ENCODE peak calls at places on chromosomes 3 and 15, in six cellular contexts. L, Z, D, J, P and Q are unnamed samples.

GRCh38 chr3:98962189-98962930 is 60.9 kb upstream of the DCBLD2 start:
- DNase-seq in J (no peak), D (no peak), L (no peak), Z (no peak), P (no peak), Q (no peak)

GRCh38 chr3:155304394-155304793 is 10.9 kb upstream of the STRIT1 start:
- DNase-seq in P (no peak), J (no peak), Z (no peak), D (no peak), L (no peak), Q (no peak)

GRCh38 chr3:134034005-134034785 is 4.5 kb upstream of the SLCO2A1 start:
- DNase-seq in J (peak; percentile 10), L (no peak), P (no peak), D (no peak), Z (no peak), Q (no peak)

GRCh38 chr3:42031808-42032475 is 59.2 kb upstream of the TRAK1 start:
- DNase-seq in L (peak; percentile 80), P (no peak), J (peak; percentile 15), Z (no peak), D (no peak), Q (peak; percentile 24)

GRCh38 chr15:29364429-29365078 is 94.9 kb upstream of the NSMCE3 start:
- DNase-seq in P (no peak), J (no peak), Z (peak; percentile 44), L (peak; percentile 57), D (no peak), Q (no peak)

GRCh38 chr15:70802629-70803028 is 39.3 kb upstream of the UACA start:
- DNase-seq in Z (no peak), L (no peak), D (no peak), J (no peak), P (no peak), Q (no peak)

GRCh38 chr3:55489804-55490132 is 2.7 kb upstream of the WNT5A start:
- DNase-seq in L (peak; percentile 79), Z (peak; percentile 72), J (peak; percentile 44), P (peak; percentile 75), D (no peak), Q (no peak)

GRCh38 chr3:185693985-185694675 is 108.0 kb downstream of the SENP2 start:
- DNase-seq in P (no peak), D (no peak), L (no peak), Z (no peak), J (no peak), Q (no peak)

GRCh38 chr3:129827765-129828164 is 65.7 kb downstream of the TMCC1 start:
- DNase-seq in D (no peak), L (no peak), P (no peak), Z (no peak), J (no peak), Q (no peak)

GRCh38 chr3:126413693-126414080 is 19.0 kb downstream of the CFAP100 start:
- DNase-seq in Z (no peak), D (peak; percentile 8), J (no peak), P (no peak), L (no peak), Q (no peak)

GRCh38 chr3:58404396-58404795 is 29.2 kb downstream of the PDHB start:
- DNase-seq in D (no peak), L (no peak), Z (no peak), J (no peak), P (no peak), Q (no peak)

GRCh38 chr3:53026423-53027162 is 19.3 kb downstream of the SFMBT1 start:
- DNase-seq in D (no peak), L (no peak), P (no peak), J (no peak), Z (peak; percentile 71), Q (no peak)

GRCh38 chr3:115651599-115651998 is 28.3 kb downstream of the GAP43 start:
- DNase-seq in J (no peak), L (no peak), Z (no peak), P (no peak), D (no peak), Q (no peak)

GRCh38 chr3:195893516-195893915 is 14.8 kb downstream of the TNK2 start:
- DNase-seq in J (no peak), D (peak; percentile 85), P (no peak), L (no peak), Z (no peak), Q (no peak)

GRCh38 chr15:70036585-70037343 is 61.0 kb downstream of the TLE3 start:
- DNase-seq in L (no peak), P (peak; percentile 73), Z (no peak), J (no peak), D (no peak), Q (no peak)

GRCh38 chr3:194023501-194024280 is 112.3 kb upstream of the HES1 start:
- DNase-seq in L (no peak), P (peak; percentile 31), Z (no peak), D (no peak), J (no peak), Q (no peak)

GRCh38 chr3:187878776-187879524 is 133.7 kb upstream of the BCL6 start:
- DNase-seq in Z (no peak), L (no peak), D (no peak), P (peak; percentile 19), J (no peak), Q (no peak)

GRCh38 chr3:150384517-150385212 is 23.4 kb upstream of the TSC22D2 start:
- DNase-seq in Z (peak; percentile 86), D (no peak), P (no peak), L (peak; percentile 55), J (no peak), Q (no peak)

GRCh38 chr3:194556086-194557056 is 69.6 kb upstream of the ATP13A3 start:
- DNase-seq in J (no peak), D (no peak), L (no peak), P (peak; percentile 46), Z (no peak), Q (no peak)

GRCh38 chr15:39282663-39283208 is 298.1 kb upstream of the THBS1 start:
- DNase-seq in Z (no peak), J (no peak), D (no peak), L (no peak), P (no peak), Q (no peak)

GRCh38 chr15:58616171-58616570 is 133.3 kb downstream of the ADAM10 start:
- DNase-seq in P (no peak), D (no peak), J (no peak), L (no peak), Z (no peak), Q (no peak)

GRCh38 chr15:56916825-56917477 is 1.5 kb upstream of the TCF12 start:
- DNase-seq in J (no peak), L (no peak), D (no peak), P (no peak), Z (no peak), Q (no peak)

GRCh38 chr3:42101048-42101447 is 9.9 kb downstream of the TRAK1 start:
- DNase-seq in Z (no peak), P (no peak), D (no peak), J (no peak), L (no peak), Q (no peak)

GRCh38 chr3:105970283-105970682 is 101.5 kb upstream of the CBLB start:
- DNase-seq in J (peak; percentile 23), D (no peak), L (no peak), P (peak; percentile 26), Z (no peak), Q (peak; percentile 13)

GRCh38 chr3:66985336-66985920 is 12.7 kb upstream of the KBTBD8 start:
- DNase-seq in L (no peak), J (no peak), P (no peak), Z (no peak), D (no peak), Q (no peak)

GRCh38 chr3:66986406-66986805 is 11.7 kb upstream of the KBTBD8 start:
- DNase-seq in J (no peak), D (no peak), L (no peak), P (no peak), Z (no peak), Q (no peak)

DNA sequence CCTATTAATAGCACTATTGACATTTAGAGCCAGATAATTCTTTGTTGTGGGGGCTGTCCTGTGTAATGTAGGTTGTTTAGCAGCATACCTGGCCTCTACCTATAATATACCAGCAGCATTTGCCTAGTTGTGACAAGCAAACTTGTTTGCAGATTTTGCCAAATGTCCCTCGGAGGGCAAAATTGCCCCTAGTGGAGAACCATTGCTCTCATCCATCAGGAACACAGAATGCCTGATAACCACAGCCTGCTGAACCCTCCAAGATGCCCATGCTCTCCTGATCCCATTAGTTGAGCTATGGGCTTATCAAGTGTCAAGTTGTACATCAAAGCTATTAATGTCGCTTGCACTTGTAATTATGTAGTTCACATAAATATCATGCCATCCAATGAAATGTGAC is 15.0 kb upstream of the KBTBD8 start:
- DNase-seq in Z (no peak), J (no peak), D (no peak), P (no peak), L (no peak), Q (no peak)
- TF ChIP-seq CTCF in Z (peak; percentile 51), J (no peak), D (no peak), P (no peak), L (no peak), Q (no peak)

DNA sequence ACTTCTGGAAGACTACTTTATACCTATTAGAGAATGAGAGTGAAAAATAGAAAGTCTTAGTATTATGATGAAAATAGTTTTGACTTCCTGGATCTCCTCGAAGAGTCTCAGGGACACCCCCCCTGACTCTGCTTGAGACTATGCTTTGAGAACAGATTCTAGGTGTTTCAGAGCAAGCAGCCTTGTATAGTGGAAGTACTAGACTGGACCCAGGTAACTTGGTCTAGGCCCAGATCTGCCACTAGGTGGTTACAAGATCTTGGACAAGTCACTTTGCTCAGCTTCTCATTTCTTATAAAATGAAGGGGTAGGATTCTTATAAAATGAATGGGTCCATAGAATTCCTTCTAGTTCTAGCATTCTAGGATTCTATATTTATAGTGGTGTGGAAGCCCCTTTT is 9.1 kb downstream of the ABHD5 start:
- DNase-seq in L (no peak), J (no peak), P (no peak), Z (no peak), D (no peak), Q (no peak)
- TF ChIP-seq CTCF in L (peak; percentile 28), J (peak; percentile 26), P (peak; percentile 48), Z (peak; percentile 58), D (no peak), Q (no peak)

DNA sequence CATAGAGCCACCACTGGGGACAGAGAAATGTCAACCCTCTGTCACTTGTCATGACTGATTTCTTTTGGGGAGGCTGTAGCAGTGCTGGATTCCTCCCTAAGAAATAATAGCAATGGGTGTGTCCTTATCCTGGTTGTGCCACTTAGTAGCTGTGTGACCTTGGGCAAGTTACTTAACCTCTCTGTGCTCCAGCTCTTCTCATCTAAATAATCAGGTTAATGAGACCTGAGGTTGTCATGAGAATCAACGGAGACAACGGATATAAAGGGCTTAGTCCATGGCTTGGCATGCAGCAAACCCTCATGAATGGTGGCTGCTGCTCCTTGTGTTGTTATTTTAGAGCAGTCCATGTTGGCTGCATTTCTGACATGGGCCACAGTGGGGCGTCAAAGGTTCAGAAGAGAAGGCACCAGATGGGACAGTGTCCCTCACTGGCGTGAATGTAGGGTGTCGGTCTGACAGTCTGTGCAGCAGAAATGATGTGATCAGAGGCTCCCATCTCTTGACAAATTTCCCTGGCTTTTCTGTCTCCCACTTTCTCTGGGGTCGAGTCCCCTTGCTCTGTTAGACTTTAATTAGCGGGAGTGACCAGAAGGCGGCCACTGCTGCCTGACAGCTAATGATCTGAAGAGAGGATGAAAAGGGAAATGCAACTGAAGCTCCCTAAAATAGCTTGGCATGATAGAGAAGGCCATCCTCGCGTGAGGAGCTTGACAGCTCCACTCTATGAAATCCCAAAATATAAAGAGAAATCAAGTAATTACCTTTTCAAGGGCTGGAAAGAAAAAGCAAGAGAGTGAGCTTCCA is 209.4 kb downstream of the CADPS start:
- DNase-seq in P (peak; percentile 47), L (peak; percentile 79), J (peak; percentile 82), D (peak; percentile 76), Z (peak; percentile 83), Q (peak; percentile 41)
- TF ChIP-seq CTCF in P (peak; percentile 61), L (peak; percentile 70), J (peak; percentile 69), D (peak; percentile 66), Z (peak; percentile 94), Q (no peak)

GRCh38 chr15:79769933-79770332 is 126.9 kb downstream of the MTHFS start:
- DNase-seq in L (no peak), J (no peak), P (no peak), Z (no peak), D (no peak), Q (no peak)

GRCh38 chr15:79769081-79769481 is 127.7 kb downstream of the MTHFS start:
- DNase-seq in P (no peak), L (peak; percentile 8), D (no peak), Z (no peak), J (no peak), Q (no peak)
- TF ChIP-seq CTCF in P (peak; percentile 57), L (peak; percentile 40), D (peak; percentile 9), Z (peak; percentile 50), J (no peak), Q (peak; percentile 23)